ENCODE peak calls at places on chromosome 16, in eight cellular contexts. R is LNCaP clone FGC; T is HCT116; B is BJ; Y is AG10803; S is CD8-positive, alpha-beta T cell; A is fibroblast of pulmonary artery; Z is fibroblast of villous mesenchyme. M is an unnamed sample.

GRCh38 chr16:58337090-58337444 is 42.2 kb upstream of the PRSS54 start:
- DNase-seq in R (no peak), T (no peak), B (no peak), Y (no peak), S (no peak), A (no peak), Z (no peak), M (no peak)

GRCh38 chr16:66604376-66605176 is at the start of gene CMTM3:
- DNase-seq in R (no peak), T (peak), B (no peak), Y (peak), S (peak), A (peak), Z (peak), M (no peak)

GRCh38 chr16:13042291-13042690 is 140.9 kb downstream of the SHISA9 start:
- DNase-seq in R (no peak), T (no peak), B (no peak), Y (no peak), S (no peak), A (no peak), Z (no peak), M (no peak)

GRCh38 chr16:15770512-15770911 is 86.3 kb downstream of the MYH11 start:
- DNase-seq in R (no peak), T (no peak), B (no peak), Y (peak), S (no peak), A (peak), Z (no peak), M (no peak)

GRCh38 chr16:1779741-1780676 is 2.4 kb downstream of the SPSB3 start:
- DNase-seq in R (no peak), T (no peak), B (no peak), Y (no peak), S (no peak), A (no peak), Z (no peak), M (no peak)

GRCh38 chr16:16791051-16791450 is 412.1 kb downstream of the NPIPA7 start:
- DNase-seq in R (no peak), T (no peak), B (no peak), Y (no peak), S (no peak), A (no peak), Z (no peak), M (no peak)

GRCh38 chr16:69270831-69271230 is 40.3 kb upstream of the VPS4A start:
- DNase-seq in R (no peak), T (no peak), B (no peak), Y (no peak), S (no peak), A (no peak), Z (no peak), M (no peak)

GRCh38 chr16:28188085-28188916 is 23.5 kb downstream of the XPO6 start:
- DNase-seq in R (no peak), T (no peak), B (no peak), Y (peak), S (no peak), A (peak), Z (peak), M (no peak)

GRCh38 chr16:59249049-59249448 is 514.9 kb upstream of the GOT2 start:
- DNase-seq in R (peak), T (no peak), B (no peak), Y (no peak), S (no peak), A (no peak), Z (no peak), M (no peak)

GRCh38 chr16:693766-694165 is 3.6 kb upstream of the WDR24 start:
- DNase-seq in R (no peak), T (no peak), B (no peak), Y (no peak), S (no peak), A (no peak), Z (no peak), M (no peak)
- H3K4me3 ChIP-seq in R (no peak), T (no peak), B (no peak), Y (no peak), S (no peak), A (no peak), Z (no peak), M (no peak)

GRCh38 chr16:46801428-46802049 is 29.4 kb downstream of the C16orf87 start:
- DNase-seq in R (no peak), T (no peak), B (no peak), Y (peak), S (no peak), A (peak), Z (peak), M (peak)
- TF ChIP-seq CTCF in R (peak), T (peak), B (peak), Y (peak), S (no peak), A (peak), Z (peak), M (peak)

GRCh38 chr16:79595261-79595660 is 5.3 kb downstream of the MAF start:
- DNase-seq in R (no peak), T (no peak), B (no peak), Y (peak), S (no peak), A (no peak), Z (peak), M (no peak)
- H3K4me3 ChIP-seq in R (no peak), T (no peak), B (peak), Y (no peak), S (no peak), A (no peak), Z (peak), M (no peak)

DNA sequence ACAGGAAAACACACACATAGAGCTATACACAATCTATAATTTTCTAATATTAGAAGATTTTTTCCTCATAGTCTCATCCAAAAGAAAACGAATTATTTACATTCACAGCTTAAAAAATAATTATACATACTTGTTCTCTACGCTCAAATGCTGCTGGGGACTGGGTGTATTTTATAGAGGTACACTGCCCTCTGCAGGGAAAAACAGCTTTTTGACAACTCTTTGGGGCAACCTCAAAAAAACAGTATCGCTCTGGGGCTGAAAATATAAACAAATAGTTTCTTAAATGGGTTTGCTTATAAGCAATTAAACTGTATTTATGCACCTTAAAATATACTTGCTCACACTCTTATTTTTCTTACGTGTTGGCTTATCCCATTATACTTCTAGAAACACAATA is 261.8 kb upstream of the PSMD7 start:
- DNase-seq in R (no peak), T (peak), B (no peak), Y (peak), S (no peak), A (peak), Z (peak), M (no peak)
- TF ChIP-seq CTCF in R (peak), T (peak), B (peak), Y (peak), S (no peak), A (peak), Z (peak), M (peak)

GRCh38 chr16:56588781-56589140 is 567 bp upstream of the MT3 start:
- DNase-seq in R (no peak), T (no peak), B (no peak), Y (no peak), S (no peak), A (no peak), Z (no peak), M (no peak)
- H3K4me3 ChIP-seq in R (peak), T (no peak), B (peak), Y (peak), S (peak), A (no peak), Z (no peak), M (peak)

M was measured in astrocyte of the cerebellum.